ENCODE peak calls at places on chromosomes 3 and 15, in four cellular contexts. V is brain microvascular endothelial cell; Q is IMR-90; Y is CD8-positive, alpha-beta memory T cell. X is an unnamed sample.

GRCh38 chr15:74302821-74303359 is 64.6 kb downstream of the CYP11A1 start:
- DNase-seq in V (no peak), Q (no peak), Y (no peak), X (peak)

GRCh38 chr3:147705626-147706025 is 296.5 kb downstream of the ZIC1 start:
- DNase-seq in V (no peak), Q (no peak), Y (no peak), X (no peak)

GRCh38 chr15:98809273-98809672 is 160.9 kb downstream of the IGF1R start:
- DNase-seq in V (no peak), Q (no peak), Y (no peak), X (no peak)

GRCh38 chr3:140196970-140197369 is 262.0 kb downstream of the CLSTN2 start:
- DNase-seq in V (no peak), Q (no peak), Y (no peak), X (no peak)

GRCh38 chr3:180855364-180855763 is 57.1 kb upstream of the FXR1 start:
- DNase-seq in V (no peak), Q (no peak), Y (no peak), X (no peak)

GRCh38 chr3:137792633-137793271 is 28.6 kb downstream of the SOX14 start:
- DNase-seq in V (peak), Q (peak), Y (no peak), X (peak)

GRCh38 chr3:81249540-81250029 is 511.9 kb downstream of the GBE1 start:
- DNase-seq in V (peak), Q (peak), Y (no peak), X (no peak)

GRCh38 chr3:27666277-27666676 is 55.8 kb downstream of the EOMES start:
- DNase-seq in V (no peak), Q (no peak), Y (no peak), X (no peak)

GRCh38 chr3:126293370-126294082 is 63.7 kb downstream of the KLF15 start:
- DNase-seq in V (peak), Q (peak), Y (no peak), X (no peak)

GRCh38 chr3:179036226-179036625 is 35.4 kb downstream of the ZMAT3 start:
- DNase-seq in V (peak), Q (no peak), Y (no peak), X (peak)

GRCh38 chr3:72154391-72155300 is 369.7 kb upstream of the PROK2 start:
- DNase-seq in V (no peak), Q (peak), Y (no peak), X (no peak)

GRCh38 chr3:195446359-195446758 is 3.5 kb upstream of the ACAP2 start:
- DNase-seq in V (no peak), Q (no peak), Y (no peak), X (no peak)

GRCh38 chr3:16064660-16065414 is 109.6 kb upstream of the GALNT15 start:
- DNase-seq in V (peak), Q (peak), Y (no peak), X (peak)

GRCh38 chr3:14845180-14845579 is 26.4 kb downstream of the FGD5 start:
- DNase-seq in V (no peak), Q (no peak), Y (no peak), X (no peak)

GRCh38 chr3:73883497-73883896 is 258.8 kb upstream of the PDZRN3 start:
- DNase-seq in V (no peak), Q (no peak), Y (no peak), X (no peak)

GRCh38 chr3:136343446-136343845 is 93.3 kb downstream of the PCCB start:
- DNase-seq in V (no peak), Q (no peak), Y (no peak), X (no peak)